ENCODE peak calls at places on chromosomes 2 and 18, in eight cellular contexts. Z is astrocyte of the spinal cord; I is choroid plexus epithelial cell; F is nephron progenitor cell; K is GM12865; Y is ascending aorta; Q is endothelial cell of umbilical vein; L is CD8-positive, alpha-beta T cell. A is an unnamed sample.

GRCh38 chr2:32058130-32058529 is 5.2 kb upstream of the SPAST start:
- DNase-seq in Z (peak), I (peak), F (no peak), K (no peak), Y (no peak), Q (no peak), L (no peak), A (no peak)

GRCh38 chr2:32235315-32235714 is 29.4 kb downstream of the NLRC4 start:
- DNase-seq in Z (no peak), I (peak), F (no peak), K (no peak), Y (no peak), Q (no peak), L (no peak), A (no peak)

GRCh38 chr2:169849710-169850109 is 22.5 kb downstream of the UBR3 start:
- DNase-seq in Z (no peak), I (no peak), F (no peak), K (no peak), Y (no peak), Q (no peak), L (no peak), A (no peak)

GRCh38 chr2:171167352-171167997 is 6.8 kb upstream of the TLK1 start:
- DNase-seq in Z (no peak), I (no peak), F (no peak), K (no peak), Y (no peak), Q (no peak), L (no peak), A (no peak)

GRCh38 chr2:58571181-58571852 is 330.2 kb upstream of the FANCL start:
- DNase-seq in Z (peak), I (peak), F (peak), K (peak), Y (no peak), Q (peak), L (no peak), A (peak)

GRCh38 chr2:73268831-73269685 is 15.2 kb downstream of the FBXO41 start:
- DNase-seq in Z (no peak), I (peak), F (peak), K (peak), Y (no peak), Q (peak), L (peak), A (peak)

GRCh38 chr2:134282638-134283400 is 28.9 kb downstream of the MGAT5 start:
- DNase-seq in Z (no peak), I (no peak), F (no peak), K (peak), Y (no peak), Q (no peak), L (no peak), A (peak)

GRCh38 chr2:95799490-95799889 is 192.1 kb downstream of the ANKRD36C start:
- DNase-seq in Z (no peak), I (no peak), F (no peak), K (no peak), Y (no peak), Q (no peak), L (no peak), A (no peak)

GRCh38 chr2:36708119-36708741 is 11.7 kb downstream of the VIT start:
- DNase-seq in Z (peak), I (peak), F (no peak), K (no peak), Y (no peak), Q (no peak), L (no peak), A (no peak)

GRCh38 chr2:197113221-197113831 is 186.8 kb upstream of the PGAP1 start:
- DNase-seq in Z (peak), I (peak), F (no peak), K (peak), Y (no peak), Q (peak), L (no peak), A (peak)

GRCh38 chr2:94982661-94983060 is 42.8 kb upstream of the MAL start:
- DNase-seq in Z (peak), I (peak), F (no peak), K (no peak), Y (no peak), Q (no peak), L (no peak), A (no peak)

GRCh38 chr18:13216092-13216582 is 2.4 kb upstream of the LDLRAD4 start:
- DNase-seq in Z (peak), I (peak), F (peak), K (peak), Y (peak), Q (peak), L (peak), A (peak)

GRCh38 chr2:136031716-136032115 is 46.3 kb upstream of the DARS1 start:
- DNase-seq in Z (no peak), I (no peak), F (no peak), K (no peak), Y (no peak), Q (no peak), L (no peak), A (no peak)

GRCh38 chr2:128454980-128455709 is 136.5 kb upstream of the HS6ST1 start:
- DNase-seq in Z (no peak), I (no peak), F (no peak), K (no peak), Y (peak), Q (no peak), L (no peak), A (no peak)

GRCh38 chr2:74843371-74844298 is 9.7 kb downstream of the HK2 start:
- DNase-seq in Z (peak), I (peak), F (no peak), K (peak), Y (peak), Q (peak), L (no peak), A (peak)

GRCh38 chr18:23302852-23303527 is 150.1 kb upstream of the RIOK3 start:
- DNase-seq in Z (peak), I (peak), F (no peak), K (no peak), Y (no peak), Q (peak), L (no peak), A (no peak)

GRCh38 chr18:40055262-40055661 is 1899.8 kb upstream of the PIK3C3 start:
- DNase-seq in Z (no peak), I (peak), F (no peak), K (no peak), Y (no peak), Q (no peak), L (no peak), A (no peak)

GRCh38 chr18:8505036-8505435 is 104.2 kb upstream of the RAB12 start:
- DNase-seq in Z (no peak), I (no peak), F (no peak), K (no peak), Y (no peak), Q (no peak), L (no peak), A (no peak)

GRCh38 chr2:102337012-102337411 is 18.6 kb upstream of the IL18R1 start:
- DNase-seq in Z (no peak), I (peak), F (no peak), K (no peak), Y (no peak), Q (peak), L (no peak), A (no peak)

GRCh38 chr2:219252900-219253752 is at the start of gene TUBA4B:
- DNase-seq in Z (no peak), I (no peak), F (peak), K (peak), Y (peak), Q (peak), L (peak), A (peak)

GRCh38 chr2:236014408-236015131 is 153.6 kb downstream of the GBX2 start:
- DNase-seq in Z (peak), I (peak), F (peak), K (no peak), Y (peak), Q (no peak), L (no peak), A (no peak)

GRCh38 chr2:108492364-108492763 is 41.9 kb upstream of the LIMS1 start:
- DNase-seq in Z (peak), I (peak), F (no peak), K (no peak), Y (no peak), Q (no peak), L (no peak), A (no peak)

GRCh38 chr2:168874368-168875005 is 15.7 kb downstream of the SPC25 start:
- DNase-seq in Z (no peak), I (no peak), F (no peak), K (no peak), Y (no peak), Q (peak), L (no peak), A (no peak)

GRCh38 chr2:9655441-9656269 is 24.9 kb upstream of the YWHAQ start:
- DNase-seq in Z (peak), I (peak), F (no peak), K (peak), Y (no peak), Q (peak), L (peak), A (peak)

GRCh38 chr2:69547984-69548715 is 95.4 kb downstream of the AAK1 start:
- DNase-seq in Z (no peak), I (peak), F (no peak), K (no peak), Y (no peak), Q (no peak), L (no peak), A (no peak)

GRCh38 chr2:27992787-27993747 is 102.5 kb downstream of the BABAM2 start:
- DNase-seq in Z (peak), I (peak), F (no peak), K (no peak), Y (no peak), Q (peak), L (no peak), A (no peak)

GRCh38 chr2:106983305-106983704 is 97.3 kb upstream of the ST6GAL2 start:
- DNase-seq in Z (no peak), I (peak), F (no peak), K (no peak), Y (no peak), Q (no peak), L (no peak), A (no peak)

GRCh38 chr2:201883559-201883958 is 77.2 kb downstream of the CDK15 start:
- DNase-seq in Z (peak), I (no peak), F (no peak), K (no peak), Y (no peak), Q (no peak), L (no peak), A (no peak)

GRCh38 chr2:15677141-15677911 is 85.7 kb downstream of the DDX1 start:
- DNase-seq in Z (no peak), I (peak), F (no peak), K (no peak), Y (no peak), Q (peak), L (no peak), A (no peak)

GRCh38 chr2:6665093-6665721 is 200.5 kb downstream of the CMPK2 start:
- DNase-seq in Z (no peak), I (no peak), F (no peak), K (no peak), Y (no peak), Q (no peak), L (no peak), A (no peak)

GRCh38 chr2:147374410-147374811 is 470.4 kb upstream of the ACVR2A start:
- DNase-seq in Z (peak), I (no peak), F (no peak), K (no peak), Y (no peak), Q (no peak), L (no peak), A (no peak)

GRCh38 chr2:99619211-99619610 is 129.4 kb upstream of the REV1 start:
- DNase-seq in Z (no peak), I (no peak), F (no peak), K (no peak), Y (no peak), Q (no peak), L (no peak), A (no peak)

GRCh38 chr18:42192251-42193248 is 237.5 kb downstream of the PIK3C3 start:
- DNase-seq in Z (peak), I (peak), F (no peak), K (no peak), Y (no peak), Q (no peak), L (no peak), A (no peak)

GRCh38 chr2:3651686-3652516 is 6.1 kb upstream of the ALLC start:
- DNase-seq in Z (peak), I (peak), F (peak), K (peak), Y (no peak), Q (peak), L (peak), A (peak)

GRCh38 chr18:23503967-23504352 is 649 bp downstream of the RMC1 start:
- DNase-seq in Z (no peak), I (no peak), F (no peak), K (no peak), Y (no peak), Q (no peak), L (no peak), A (no peak)

GRCh38 chr2:146659976-146660375 is 1184.9 kb upstream of the ACVR2A start:
- DNase-seq in Z (no peak), I (peak), F (no peak), K (no peak), Y (no peak), Q (no peak), L (no peak), A (no peak)

GRCh38 chr2:162926501-162926900 is 87.9 kb upstream of the KCNH7 start:
- DNase-seq in Z (peak), I (peak), F (no peak), K (no peak), Y (no peak), Q (no peak), L (no peak), A (no peak)

GRCh38 chr2:170530284-170530745 is 184.8 kb upstream of the SP5 start:
- DNase-seq in Z (peak), I (peak), F (peak), K (no peak), Y (peak), Q (peak), L (no peak), A (no peak)

DNA sequence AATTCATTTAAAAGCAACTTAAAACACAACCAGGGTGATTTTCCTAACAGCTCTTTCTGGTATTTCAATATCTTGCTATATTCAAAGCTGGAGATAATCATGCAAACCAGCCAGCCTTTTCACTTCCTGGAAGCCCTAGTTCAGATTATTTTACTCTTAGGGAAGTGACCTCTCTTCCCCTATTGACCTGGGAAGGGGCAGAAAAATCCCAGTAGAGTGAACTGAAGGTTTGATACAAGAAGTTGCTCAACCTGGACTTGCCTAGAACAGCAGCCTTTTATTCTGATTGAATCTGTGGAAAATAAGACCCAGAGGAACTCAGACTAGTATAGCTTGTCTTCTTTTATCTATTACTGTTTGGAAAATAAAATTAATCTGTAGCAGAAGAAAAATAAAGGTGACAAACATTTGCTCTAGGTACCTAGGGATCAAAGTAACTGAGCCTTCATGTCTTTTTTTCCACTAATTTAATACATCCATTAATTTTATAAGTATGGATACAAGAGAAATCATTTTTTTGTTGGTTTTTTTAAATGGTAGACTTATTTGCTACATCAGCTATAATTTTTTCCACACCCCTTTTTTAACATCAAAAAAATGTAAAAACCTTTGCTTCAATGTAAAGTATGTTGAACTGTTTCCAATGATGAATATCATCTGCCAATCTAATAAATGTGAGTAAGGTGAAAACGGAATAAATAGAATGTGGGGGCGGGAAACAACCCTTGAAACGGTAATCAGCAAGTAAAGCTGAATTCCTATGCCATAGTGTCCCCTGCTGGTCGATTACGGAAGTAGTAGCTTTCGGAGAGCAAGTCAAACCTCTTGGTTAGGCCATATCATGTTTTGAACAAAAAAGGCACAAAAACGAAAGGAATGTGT is 629.9 kb downstream of the NRXN1 start:
- DNase-seq in Z (peak), I (peak), F (peak), K (peak), Y (no peak), Q (peak), L (no peak), A (peak)
- TF ChIP-seq CTCF in Z (peak), I (peak), F (peak), K (peak), Y (peak), Q (peak), L (no peak), A (peak)

GRCh38 chr2:238974510-238975166 is 126.8 kb downstream of the TWIST2 start:
- DNase-seq in Z (peak), I (peak), F (no peak), K (no peak), Y (no peak), Q (peak), L (no peak), A (no peak)
- TF ChIP-seq CTCF in Z (peak), I (peak), F (no peak), K (no peak), Y (no peak), Q (peak), L (no peak), A (no peak)

DNA sequence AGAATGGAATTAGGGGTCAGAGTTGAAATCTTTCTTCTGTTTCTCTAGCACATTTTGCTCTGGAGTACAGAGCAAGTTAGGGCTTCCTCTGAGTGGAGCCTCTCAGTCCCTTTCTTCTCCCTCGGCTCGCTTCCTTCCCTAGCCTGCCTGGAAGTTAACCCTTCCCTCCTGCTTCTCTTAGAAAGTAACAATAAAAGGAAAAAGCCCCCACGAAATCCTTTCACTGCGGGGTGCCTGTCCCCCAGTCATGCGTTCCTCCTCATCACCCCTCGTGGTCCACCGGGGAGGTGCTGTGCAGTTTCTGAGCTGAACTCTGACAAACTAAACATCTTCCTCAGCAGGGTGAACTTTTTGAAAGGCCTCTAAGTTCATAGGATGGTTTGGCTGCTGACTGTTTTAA is 2.0 kb downstream of the IGFBP2 start:
- DNase-seq in Z (peak), I (peak), F (no peak), K (no peak), Y (no peak), Q (peak), L (no peak), A (no peak)
- TF ChIP-seq CTCF in Z (peak), I (peak), F (no peak), K (no peak), Y (no peak), Q (peak), L (no peak), A (no peak)

DNA sequence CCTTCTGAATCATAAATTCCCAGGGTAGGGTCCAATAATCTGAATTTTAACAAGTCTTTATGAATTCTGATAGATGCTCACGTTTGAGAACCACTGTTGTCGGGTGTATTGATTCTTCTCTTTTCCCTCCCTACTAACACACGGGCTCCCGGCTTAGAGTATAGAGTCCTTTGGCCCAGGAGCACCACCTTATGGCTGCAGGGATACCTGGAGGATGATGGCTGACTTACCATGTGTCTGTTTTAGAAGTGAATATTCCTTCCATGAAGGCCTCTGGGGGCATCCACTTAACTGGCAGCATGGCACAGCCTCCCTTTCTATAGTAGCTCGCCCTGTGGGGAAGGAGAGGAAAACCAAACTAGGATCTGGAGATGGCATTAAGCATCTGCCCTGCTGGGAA is 91.7 kb downstream of the CLIP4 start:
- DNase-seq in Z (no peak), I (no peak), F (no peak), K (no peak), Y (no peak), Q (no peak), L (no peak), A (no peak)
- TF ChIP-seq CTCF in Z (no peak), I (peak), F (no peak), K (no peak), Y (no peak), Q (no peak), L (no peak), A (no peak)

A was measured in GM20000.